ENCODE peak calls at places on chromosomes 16 and 17, in seven cellular contexts. F, K, X, G, D, H and P are unnamed samples.

GRCh38 chr16:79393121-79393520 is 207.4 kb downstream of the MAF start:
- DNase-seq in D (no peak), G (no peak), X (no peak), F (no peak), K (no peak), H (no peak), P (no peak)

GRCh38 chr17:72142614-72143013 is 21.8 kb downstream of the SOX9 start:
- DNase-seq in X (no peak), K (peak), H (no peak), G (no peak), D (no peak), F (no peak), P (no peak)

GRCh38 chr16:47774661-47775060 is 313.5 kb downstream of the PHKB start:
- DNase-seq in K (peak), G (no peak), H (peak), X (peak), D (no peak), F (peak), P (peak)

GRCh38 chr17:5800646-5801045 is 216.3 kb upstream of the NLRP1 start:
- DNase-seq in G (no peak), K (no peak), F (no peak), D (no peak), X (no peak), H (peak), P (no peak)

GRCh38 chr17:80990921-80991644 is 558 bp upstream of the CHMP6 start:
- DNase-seq in X (no peak), H (no peak), D (no peak), G (no peak), K (no peak), F (no peak), P (no peak)

GRCh38 chr17:59837362-59838195 is 55.2 kb downstream of the TUBD1 start:
- DNase-seq in H (peak), X (peak), F (peak), D (peak), G (peak), K (peak), P (peak)

GRCh38 chr17:77245162-77245926 is 104.6 kb downstream of the SEC14L1 start:
- DNase-seq in G (no peak), K (no peak), D (no peak), F (no peak), H (no peak), X (no peak), P (no peak)

GRCh38 chr16:35574454-35575431 is 2115.3 kb downstream of the TP53TG3F start:
- DNase-seq in G (no peak), K (no peak), D (no peak), H (no peak), X (no peak), F (no peak), P (no peak)

GRCh38 chr17:82023447-82024241 is 539 bp downstream of the LRRC45 start:
- DNase-seq in D (no peak), G (no peak), X (peak), F (peak), H (peak), K (no peak), P (no peak)

GRCh38 chr16:729768-730665 is 3.1 kb downstream of the HAGHL start:
- DNase-seq in F (no peak), D (no peak), K (no peak), H (no peak), G (no peak), X (no peak), P (no peak)

GRCh38 chr16:48373258-48374050 is 11.8 kb downstream of the SIAH1 start:
- DNase-seq in D (no peak), H (no peak), G (no peak), X (peak), K (no peak), F (no peak), P (no peak)

GRCh38 chr16:81836279-81837054 is 57.4 kb downstream of the PLCG2 start:
- DNase-seq in G (no peak), H (no peak), X (no peak), F (no peak), D (no peak), K (no peak), P (no peak)

GRCh38 chr16:3578121-3578520 is 918 bp upstream of the NLRC3 start:
- DNase-seq in D (no peak), G (no peak), F (no peak), X (no peak), H (no peak), K (no peak), P (no peak)

GRCh38 chr17:29682987-29683386 is 60.3 kb upstream of the CORO6 start:
- DNase-seq in H (no peak), F (peak), K (no peak), X (no peak), D (no peak), G (peak), P (no peak)

GRCh38 chr16:77037696-77038347 is 153.2 kb upstream of the MON1B start:
- DNase-seq in G (no peak), X (no peak), D (no peak), K (peak), F (peak), H (no peak), P (no peak)

GRCh38 chr16:22328081-22328725 is 31.0 kb downstream of the POLR3E start:
- DNase-seq in D (no peak), G (no peak), K (no peak), H (no peak), X (no peak), F (no peak), P (no peak)

GRCh38 chr16:35370617-35371016 is 1911.2 kb downstream of the TP53TG3F start:
- DNase-seq in X (no peak), D (no peak), F (no peak), K (no peak), H (no peak), G (no peak), P (no peak)

GRCh38 chr17:27315322-27315721 is 21.4 kb downstream of the WSB1 start:
- DNase-seq in D (peak), K (peak), G (no peak), H (no peak), X (peak), F (no peak), P (no peak)

GRCh38 chr16:72787519-72788268 is 260.2 kb downstream of the ZFHX3 start:
- DNase-seq in F (peak), D (peak), G (peak), X (peak), H (peak), K (peak), P (no peak)

GRCh38 chr16:2987854-2988253 is 7.6 kb upstream of the PKMYT1 start:
- DNase-seq in K (no peak), H (no peak), D (no peak), G (no peak), F (no peak), X (no peak), P (no peak)

GRCh38 chr16:88909431-88910210 is 43.2 kb upstream of the PABPN1L start:
- DNase-seq in K (no peak), H (no peak), F (no peak), D (no peak), G (no peak), X (no peak), P (no peak)

GRCh38 chr17:60535382-60536279 is 9.6 kb upstream of the APPBP2 start:
- DNase-seq in D (no peak), K (no peak), H (peak), G (no peak), F (no peak), X (peak), P (no peak)

GRCh38 chr16:76683051-76683450 is 405.9 kb downstream of the CNTNAP4 start:
- DNase-seq in K (peak), X (no peak), G (no peak), H (no peak), F (peak), D (no peak), P (no peak)

GRCh38 chr17:13601317-13601775 is 383 bp downstream of the HS3ST3A1 start:
- DNase-seq in X (no peak), D (no peak), F (no peak), H (peak), G (no peak), K (no peak), P (no peak)

GRCh38 chr16:51994597-51994996 is 552.3 kb downstream of the TOX3 start:
- DNase-seq in X (no peak), K (no peak), G (no peak), H (no peak), F (no peak), D (peak), P (no peak)

GRCh38 chr16:57130950-57131321 is 38.6 kb downstream of the CPNE2 start:
- DNase-seq in H (no peak), K (no peak), D (no peak), G (no peak), X (no peak), F (no peak), P (no peak)
- H3K27ac ChIP-seq in H (no peak), K (no peak), D (no peak), G (no peak), X (no peak), F (no peak), P (no peak)

GRCh38 chr17:39599665-39600468 is 7.9 kb downstream of the NEUROD2 start:
- DNase-seq in X (no peak), K (no peak), F (no peak), G (no peak), H (no peak), D (no peak), P (peak)
- H2AK5ac ChIP-seq in X (no peak), K (no peak), F (no peak), G (no peak), H (no peak), D (no peak), P (peak)

GRCh38 chr17:78817123-78817522 is 23.5 kb downstream of the USP36 start:
- DNase-seq in F (no peak), D (no peak), G (no peak), K (no peak), X (no peak), H (no peak), P (no peak)
- H3K27ac ChIP-seq in F (no peak), D (no peak), G (no peak), K (no peak), X (no peak), H (no peak), P (no peak)

DNA sequence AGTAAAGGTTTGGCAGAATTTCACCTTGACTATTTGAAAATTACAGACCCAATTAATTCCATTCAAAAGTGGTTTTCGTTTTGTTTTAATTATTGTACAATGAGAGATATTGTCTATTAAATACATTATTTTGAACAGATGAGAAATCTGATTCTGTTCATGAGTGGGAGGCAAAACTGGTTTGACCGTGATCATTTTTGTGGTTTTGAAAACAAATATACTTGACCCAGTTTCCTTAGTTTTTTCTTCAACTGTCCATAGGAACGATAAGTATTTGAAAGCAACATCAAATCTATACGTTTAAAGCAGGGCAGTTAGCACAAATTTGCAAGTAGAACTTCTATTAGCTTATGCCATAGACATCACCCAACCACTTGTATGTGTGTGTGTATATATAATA is 72.6 kb downstream of the CDK12 start:
- DNase-seq in D (no peak), F (no peak), K (no peak), H (no peak), G (no peak), X (peak), P (no peak)
- H2AK5ac ChIP-seq in D (no peak), F (no peak), K (no peak), H (no peak), G (no peak), X (no peak), P (no peak)

GRCh38 chr16:17289050-17289449 is 181.7 kb downstream of the XYLT1 start:
- DNase-seq in K (no peak), X (no peak), F (no peak), H (no peak), G (no peak), D (no peak), P (no peak)
- H3K27ac ChIP-seq in K (no peak), X (no peak), F (no peak), H (no peak), G (no peak), D (no peak), P (no peak)

GRCh38 chr17:28661635-28662526 is at the start of the genes SDF2 and SUPT6H:
- DNase-seq in K (peak), G (peak), D (peak), X (peak), F (peak), H (peak), P (peak)
- H2AK5ac ChIP-seq in K (no peak), G (no peak), D (peak), X (peak), F (no peak), H (no peak), P (no peak)